ENCODE peak calls at places on chromosomes 4 and X, in seven cellular contexts. G is SK-N-SH, V is K562, C is GM12892, R is HepG2, F is H1, L is GM12878. X is an unnamed sample.
A peak's percentile ranks its signal among the peaks of the same experiment; 100 is the strongest.

GRCh38 chr4:120749445-120750151 is 172.9 kb downstream of the PRDM5 start:
- DNase-seq in G (no peak), V (no peak), C (no peak), R (no peak), F (no peak), L (peak; percentile 83), X (no peak)

GRCh38 chrX:151081016-151081415 is 95.4 kb upstream of the GPR50 start:
- DNase-seq in G (no peak), V (no peak), C (no peak), R (no peak), F (no peak), L (no peak), X (no peak)

GRCh38 chr4:24067781-24068193 is 177.9 kb upstream of the PPARGC1A start:
- DNase-seq in G (no peak), V (no peak), C (no peak), R (no peak), F (no peak), L (no peak), X (no peak)

GRCh38 chr4:106329027-106329618 is 12.8 kb downstream of the AIMP1 start:
- DNase-seq in G (peak; percentile 44), V (peak; percentile 36), C (no peak), R (peak; percentile 57), F (no peak), L (no peak), X (no peak)

GRCh38 chr4:23805381-23805780 is 84.5 kb downstream of the PPARGC1A start:
- DNase-seq in G (no peak), V (no peak), C (no peak), R (no peak), F (no peak), L (no peak), X (no peak)

GRCh38 chrX:46561931-46562721 is 11.4 kb upstream of the CHST7 start:
- DNase-seq in G (no peak), V (no peak), C (no peak), R (no peak), F (no peak), L (peak; percentile 95), X (peak; percentile 35)

GRCh38 chr4:78439328-78439727 is 112.2 kb upstream of the ANXA3 start:
- DNase-seq in G (no peak), V (no peak), C (no peak), R (no peak), F (no peak), L (no peak), X (no peak)

GRCh38 chrX:125505207-125505606 is 185.5 kb downstream of the TEX13C start:
- DNase-seq in G (no peak), V (no peak), C (no peak), R (no peak), F (no peak), L (no peak), X (no peak)

GRCh38 chr4:77695769-77696168 is 90.1 kb downstream of the CXCL13 start:
- DNase-seq in G (no peak), V (no peak), C (no peak), R (peak; percentile 56), F (no peak), L (no peak), X (no peak)

GRCh38 chr4:182604953-182605352 is 312.2 kb downstream of the DCTD start:
- DNase-seq in G (no peak), V (no peak), C (no peak), R (no peak), F (no peak), L (no peak), X (no peak)

GRCh38 chr4:120921456-120922389 is 803 bp downstream of the PRDM5 start:
- DNase-seq in G (no peak), V (no peak), C (no peak), R (no peak), F (peak; percentile 65), L (no peak), X (no peak)

GRCh38 chr4:7985891-7986441 is 46.3 kb upstream of the AFAP1 start:
- DNase-seq in G (no peak), V (no peak), C (no peak), R (peak; percentile 34), F (no peak), L (no peak), X (no peak)

GRCh38 chr4:7753271-7753670 is 186.4 kb downstream of the AFAP1 start:
- DNase-seq in G (no peak), V (no peak), C (no peak), R (no peak), F (no peak), L (no peak), X (no peak)

GRCh38 chr4:108359130-108359709 is 190.5 kb upstream of the LEF1 start:
- DNase-seq in G (no peak), V (no peak), C (no peak), R (no peak), F (no peak), L (no peak), X (no peak)

GRCh38 chrX:111869639-111870034 is 6.3 kb upstream of the TRPC5OS start:
- DNase-seq in G (peak; percentile 44), V (peak; percentile 25), C (no peak), R (no peak), F (peak; percentile 43), L (peak; percentile 19), X (no peak)

GRCh38 chrX:73214366-73215094 is at the start of gene NAP1L2:
- DNase-seq in G (no peak), V (no peak), C (no peak), R (no peak), F (peak; percentile 48), L (no peak), X (no peak)

GRCh38 chr4:156496797-156497196 is 474.8 kb downstream of the PDGFC start:
- DNase-seq in G (no peak), V (no peak), C (no peak), R (no peak), F (no peak), L (no peak), X (no peak)

GRCh38 chr4:33837043-33837442 is 2407.3 kb downstream of the ARAP2 start:
- DNase-seq in G (no peak), V (no peak), C (no peak), R (no peak), F (no peak), L (no peak), X (no peak)

GRCh38 chr4:141391771-141392170 is 171.1 kb downstream of the ZNF330 start:
- DNase-seq in G (no peak), V (no peak), C (no peak), R (no peak), F (no peak), L (no peak), X (no peak)

GRCh38 chr4:73221734-73222133 is 36.9 kb downstream of the ANKRD17 start:
- DNase-seq in G (no peak), V (no peak), C (no peak), R (no peak), F (no peak), L (no peak), X (no peak)

GRCh38 chrX:39857780-39858179 is 240.0 kb downstream of the BCOR start:
- DNase-seq in G (no peak), V (no peak), C (no peak), R (no peak), F (no peak), L (no peak), X (no peak)

GRCh38 chrX:1178580-1179057 is 33.8 kb downstream of the CRLF2 start:
- DNase-seq in G (no peak), V (no peak), C (no peak), R (no peak), F (peak; percentile 48), L (no peak), X (no peak)

GRCh38 chrX:71577682-71578081 is 555 bp upstream of the GCNA start:
- DNase-seq in G (peak; percentile 37), V (peak; percentile 23), C (no peak), R (no peak), F (no peak), L (no peak), X (no peak)

GRCh38 chrX:71579990-71580380 is 1.7 kb downstream of the GCNA start:
- DNase-seq in G (peak; percentile 23), V (no peak), C (no peak), R (no peak), F (no peak), L (no peak), X (no peak)

GRCh38 chrX:71579136-71579989 is 1.1 kb downstream of the GCNA start:
- DNase-seq in G (peak; percentile 28), V (peak; percentile 17), C (peak; percentile 14), R (no peak), F (no peak), L (no peak), X (no peak)

GRCh38 chrX:71581210-71581609 is 3.0 kb downstream of the GCNA start:
- DNase-seq in G (no peak), V (no peak), C (no peak), R (no peak), F (no peak), L (no peak), X (no peak)

DNA sequence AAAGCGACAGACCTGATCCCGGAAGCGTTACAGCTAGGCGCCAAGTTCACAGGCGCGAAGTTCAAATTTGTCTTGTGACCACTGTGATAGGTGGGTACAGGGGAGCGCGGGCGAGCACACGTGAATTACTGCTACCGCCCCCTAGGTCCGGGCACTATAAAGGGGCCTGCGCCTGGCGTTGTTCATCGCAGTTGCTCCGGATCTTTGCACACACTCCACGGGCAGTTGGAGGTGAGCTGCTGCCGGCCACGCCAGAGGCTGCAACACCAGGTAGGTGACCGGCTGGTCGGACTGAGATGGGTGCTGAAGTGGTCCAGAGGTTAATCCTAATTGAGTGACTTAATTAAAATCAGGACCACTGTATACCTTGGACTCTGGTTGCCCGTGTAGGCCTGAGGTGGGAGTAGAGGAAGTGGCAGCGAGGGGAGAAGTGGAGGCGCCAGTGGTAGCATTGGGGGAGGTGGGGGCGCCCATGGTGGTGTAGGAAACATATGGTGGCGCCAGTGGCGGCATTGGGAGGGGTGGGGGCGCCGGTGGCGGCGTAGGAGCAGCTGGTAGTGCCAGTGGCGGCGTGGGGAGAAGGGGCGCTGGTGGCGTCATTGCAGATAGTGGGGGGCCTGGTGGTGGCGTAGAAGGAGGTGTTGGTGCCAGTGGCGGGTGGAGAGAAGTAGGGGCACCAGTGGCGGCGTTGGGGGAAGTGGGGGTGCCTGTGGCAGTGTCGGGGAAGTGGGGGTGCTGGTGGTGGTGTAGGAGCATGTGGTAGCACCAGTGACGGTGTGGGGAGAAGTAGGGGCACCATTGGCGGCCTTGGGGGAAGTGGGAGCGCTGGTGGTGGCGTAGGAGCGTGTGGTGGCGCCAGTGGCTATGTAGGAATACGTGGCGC is at the start of gene GCNA:
- DNase-seq in G (peak; percentile 28), V (no peak), C (peak; percentile 18), R (no peak), F (no peak), L (no peak), X (no peak)
- TF ChIP-seq POLR2AphosphoS5 in G (no peak), V (no peak), C (no peak), R (no peak), F (no peak), L (no peak), X (no peak)

GRCh38 chr4:101292901-101293300 is 54.4 kb downstream of the PPP3CA start:
- DNase-seq in G (no peak), V (no peak), C (no peak), R (no peak), F (no peak), L (no peak), X (no peak)
- TF ChIP-seq TAF1 in G (no peak), V (no peak), C (no peak), R (no peak), F (no peak), L (no peak), X (no peak)

GRCh38 chr4:154205471-154205870 is 286.1 kb downstream of the DCHS2 start:
- DNase-seq in G (no peak), V (no peak), C (no peak), R (no peak), F (no peak), L (no peak), X (no peak)
- TF ChIP-seq POLR2AphosphoS5 in G (no peak), V (no peak), C (no peak), R (no peak), F (no peak), L (no peak), X (no peak)

GRCh38 chrX:40945366-40945713 is 139.9 kb upstream of the USP9X start:
- DNase-seq in G (no peak), V (peak; percentile 18), C (no peak), R (no peak), F (no peak), L (peak; percentile 40), X (no peak)
- TF ChIP-seq TAF1 in G (no peak), V (no peak), C (no peak), R (no peak), F (no peak), L (no peak), X (no peak)